ENCODE peak calls at places on chromosomes 1 and 21, in six cellular contexts. Y, L, Z, M, U and E are unnamed samples.

GRCh38 chr1:54800899-54801759 is at the start of gene TTC22:
- DNase-seq in Y (no peak), L (peak; percentile 77), Z (peak; percentile 64), M (no peak), U (peak; percentile 75), E (no peak)

GRCh38 chr1:47940779-47941178 is 56.4 kb downstream of the TRABD2B start:
- DNase-seq in Y (no peak), L (no peak), Z (no peak), M (no peak), U (no peak), E (no peak)

GRCh38 chr1:78240755-78241154 is 195.0 kb downstream of the GIPC2 start:
- DNase-seq in Y (no peak), L (no peak), Z (no peak), M (no peak), U (no peak), E (no peak)

GRCh38 chr1:217562229-217562878 is 68.5 kb downstream of the GPATCH2 start:
- DNase-seq in Y (no peak), L (no peak), Z (peak; percentile 83), M (no peak), U (no peak), E (peak; percentile 91)

GRCh38 chr1:125065821-125066180 is 3881.0 kb downstream of the SRGAP2C start:
- DNase-seq in Y (no peak), L (no peak), Z (no peak), M (no peak), U (no peak), E (no peak)

GRCh38 chr1:22613226-22613918 is 23.1 kb upstream of the C1QA start:
- DNase-seq in Y (no peak), L (no peak), Z (no peak), M (no peak), U (no peak), E (no peak)

GRCh38 chr1:32759997-32760623 is 57.0 kb downstream of the YARS1 start:
- DNase-seq in Y (no peak), L (no peak), Z (peak; percentile 95), M (no peak), U (peak; percentile 96), E (peak; percentile 31)

GRCh38 chr21:32083175-32083574 is 195.7 kb downstream of the MIS18A start:
- DNase-seq in Y (peak; percentile 86), L (no peak), Z (peak; percentile 4), M (no peak), U (no peak), E (no peak)

GRCh38 chr21:29332461-29333354 is 34.0 kb downstream of the BACH1 start:
- DNase-seq in Y (no peak), L (no peak), Z (peak; percentile 58), M (no peak), U (no peak), E (peak; percentile 62)

GRCh38 chr1:108016451-108016920 is 51.5 kb upstream of the VAV3 start:
- DNase-seq in Y (no peak), L (no peak), Z (peak; percentile 74), M (peak; percentile 12), U (no peak), E (peak; percentile 61)

GRCh38 chr1:168135982-168136708 is 585 bp downstream of the GPR161 start:
- DNase-seq in Y (peak; percentile 26), L (peak; percentile 34), Z (peak; percentile 14), M (no peak), U (no peak), E (peak; percentile 25)

GRCh38 chr1:18452550-18452949 is 28.2 kb upstream of the KLHDC7A start:
- DNase-seq in Y (peak; percentile 2), L (no peak), Z (peak; percentile 19), M (no peak), U (no peak), E (no peak)

GRCh38 chr1:65075123-65075976 is 72.7 kb upstream of the AK4 start:
- DNase-seq in Y (peak; percentile 44), L (peak; percentile 55), Z (peak; percentile 61), M (peak; percentile 68), U (peak; percentile 65), E (peak; percentile 71)

GRCh38 chr1:2283371-2283990 is 55.4 kb downstream of the SKI start:
- DNase-seq in Y (no peak), L (no peak), Z (no peak), M (no peak), U (no peak), E (no peak)

GRCh38 chr1:45430486-45430885 is 60.5 kb downstream of the TESK2 start:
- DNase-seq in Y (no peak), L (no peak), Z (no peak), M (no peak), U (no peak), E (no peak)

GRCh38 chr21:45001134-45002095 is 61.6 kb downstream of the SLX9 start:
- DNase-seq in Y (no peak), L (no peak), Z (peak; percentile 61), M (peak; percentile 62), U (peak; percentile 40), E (peak; percentile 48)

GRCh38 chr21:26506951-26507350 is 66.1 kb downstream of the CYYR1 start:
- DNase-seq in Y (no peak), L (no peak), Z (peak; percentile 89), M (no peak), U (no peak), E (peak; percentile 49)

GRCh38 chr1:23936481-23937176 is 23.0 kb upstream of the PNRC2 start:
- DNase-seq in Y (no peak), L (no peak), Z (no peak), M (no peak), U (no peak), E (no peak)

GRCh38 chr1:180632326-180633088 is 685 bp downstream of the XPR1 start:
- DNase-seq in Y (peak; percentile 51), L (peak; percentile 73), Z (no peak), M (peak; percentile 49), U (peak; percentile 33), E (no peak)

GRCh38 chr1:2391034-2391384 is 345 bp downstream of the MORN1 start:
- DNase-seq in Y (no peak), L (peak; percentile 29), Z (no peak), M (no peak), U (no peak), E (peak; percentile 41)

GRCh38 chr1:62833529-62833928 is 49.6 kb downstream of the ATG4C start:
- DNase-seq in Y (no peak), L (no peak), Z (no peak), M (no peak), U (no peak), E (no peak)

GRCh38 chr1:118302145-118302544 is 117.1 kb upstream of the SPAG17 start:
- DNase-seq in Y (no peak), L (no peak), Z (no peak), M (no peak), U (no peak), E (no peak)

GRCh38 chr1:208068908-208069307 is 158.0 kb upstream of the CD34 start:
- DNase-seq in Y (no peak), L (no peak), Z (no peak), M (no peak), U (no peak), E (no peak)

GRCh38 chr1:150543500-150544143 is 5.6 kb upstream of the ADAMTSL4 start:
- DNase-seq in Y (peak; percentile 71), L (no peak), Z (peak; percentile 79), M (no peak), U (no peak), E (no peak)

GRCh38 chr1:205604059-205604458 is 27.8 kb downstream of the ELK4 start:
- DNase-seq in Y (no peak), L (no peak), Z (no peak), M (no peak), U (no peak), E (no peak)

GRCh38 chr1:185960377-185961151 is 226.4 kb downstream of the HMCN1 start:
- DNase-seq in Y (peak; percentile 19), L (no peak), Z (no peak), M (peak; percentile 76), U (no peak), E (peak; percentile 31)

GRCh38 chr1:209220048-209220524 is 363.4 kb upstream of the CAMK1G start:
- DNase-seq in Y (no peak), L (no peak), Z (no peak), M (peak; percentile 11), U (no peak), E (no peak)

GRCh38 chr1:241918879-241919278 is 38.7 kb upstream of the BECN2 start:
- DNase-seq in Y (no peak), L (no peak), Z (peak; percentile 34), M (peak; percentile 9), U (no peak), E (peak; percentile 55)

GRCh38 chr1:7989762-7990428 is 28.4 kb downstream of the PARK7 start:
- DNase-seq in Y (no peak), L (no peak), Z (no peak), M (no peak), U (no peak), E (no peak)

GRCh38 chr1:156260896-156261295 is 13.0 kb upstream of the PAQR6 start:
- DNase-seq in Y (no peak), L (no peak), Z (peak; percentile 59), M (no peak), U (no peak), E (no peak)

GRCh38 chr1:21891081-21891480 is 46.0 kb downstream of the HSPG2 start:
- DNase-seq in Y (no peak), L (no peak), Z (no peak), M (no peak), U (no peak), E (no peak)

GRCh38 chr1:240946926-240947325 is 335.0 kb upstream of the GREM2 start:
- DNase-seq in Y (no peak), L (no peak), Z (peak; percentile 1), M (no peak), U (peak; percentile 14), E (peak; percentile 43)

GRCh38 chr21:39041815-39042214 is 141.4 kb downstream of the PSMG1 start:
- DNase-seq in Y (no peak), L (no peak), Z (no peak), M (no peak), U (no peak), E (no peak)